ENCODE peak calls at places on chromosome 9, in four cellular contexts. G, R, N and X are unnamed samples.
A peak's percentile ranks its signal among the peaks of the same experiment; 100 is the strongest.

GRCh38 chr9:29514336-29514735 is 1941.1 kb upstream of the C9orf72 start:
- DNase-seq in G (no peak), R (no peak), N (no peak), X (no peak)

GRCh38 chr9:33375841-33376321 is 26.5 kb downstream of the AQP7 start:
- DNase-seq in G (no peak), R (no peak), N (no peak), X (no peak)

GRCh38 chr9:110994771-110995241 is 43.5 kb downstream of the LPAR1 start:
- DNase-seq in N (no peak), R (no peak), G (no peak), X (no peak)

GRCh38 chr9:126025973-126026372 is 278.8 kb downstream of the PBX3 start:
- DNase-seq in G (no peak), N (no peak), R (no peak), X (no peak)

GRCh38 chr9:138038244-138038671 is 160.7 kb downstream of the CACNA1B start:
- DNase-seq in N (no peak), R (no peak), G (no peak), X (no peak)

GRCh38 chr9:80787636-80788035 is 901.7 kb downstream of the TLE1 start:
- DNase-seq in N (no peak), R (no peak), G (peak; percentile 60), X (no peak)

GRCh38 chr9:81693639-81694378 is 4.5 kb upstream of the TLE1 start:
- DNase-seq in R (no peak), G (no peak), N (no peak), X (no peak)

GRCh38 chr9:93036887-93037475 is 21.5 kb upstream of the SUSD3 start:
- DNase-seq in N (no peak), G (no peak), R (no peak), X (no peak)

GRCh38 chr9:138008081-138008841 is 130.7 kb downstream of the CACNA1B start:
- DNase-seq in N (no peak), G (no peak), R (no peak), X (no peak)

GRCh38 chr9:33209394-33209793 is 30.6 kb upstream of the SPINK4 start:
- DNase-seq in N (no peak), G (no peak), R (no peak), X (no peak)

GRCh38 chr9:79764377-79764776 is 192.6 kb downstream of the TLE4 start:
- DNase-seq in R (no peak), N (no peak), G (peak; percentile 75), X (no peak)

GRCh38 chr9:136762221-136762691 is 2.1 kb downstream of the LCN15 start:
- DNase-seq in N (no peak), R (no peak), G (no peak), X (no peak)

GRCh38 chr9:70318002-70318401 is 59.2 kb downstream of the SMC5 start:
- DNase-seq in R (no peak), N (no peak), G (no peak), X (no peak)
- TF ChIP-seq CTCF in R (no peak), N (no peak), G (no peak), X (no peak)

GRCh38 chr9:21764736-21765245 is 37.6 kb upstream of the MTAP start:
- DNase-seq in N (no peak), G (no peak), R (no peak), X (no peak)
- H3K4me2 ChIP-seq in N (no peak overlapping the region), G (no peak overlapping the region), R (no peak overlapping the region), X (no peak overlapping the region)

GRCh38 chr9:3954950-3955670 is 344.8 kb downstream of the GLIS3 start:
- DNase-seq in G (no peak), R (no peak), N (no peak), X (no peak)
- TF ChIP-seq EZH2phosphoT487 in G (no peak), R (no peak), N (no peak), X (no peak)

GRCh38 chr9:90898229-90898628 is 96.6 kb downstream of the SYK start:
- DNase-seq in R (no peak), N (no peak), G (peak; percentile 6), X (no peak)
- TF ChIP-seq CTCF in R (no peak), N (peak; percentile 6), G (peak; percentile 31), X (peak; percentile 61)

GRCh38 chr9:133278161-133279131 is 3.4 kb upstream of the ABO start:
- DNase-seq in R (no peak), N (no peak), G (no peak), X (no peak)
- H3K4me2 ChIP-seq in R (no peak overlapping the region), N (no peak overlapping the region), G (no peak overlapping the region), X (no peak overlapping the region)

GRCh38 chr9:121885345-121885901 is 207.7 kb downstream of the TTLL11 start:
- DNase-seq in N (no peak), R (no peak), G (no peak), X (peak; percentile 64)
- TF ChIP-seq EZH2phosphoT487 in N (no peak), R (no peak), G (no peak), X (no peak)

GRCh38 chr9:127918201-127919107 is 1.6 kb upstream of the ST6GALNAC4 start:
- DNase-seq in N (no peak), R (no peak), G (peak; percentile 15), X (peak; percentile 64)
- TF ChIP-seq CTCF in N (peak; percentile 19), R (no peak), G (peak; percentile 27), X (peak; percentile 72)

GRCh38 chr9:127982912-127983311 is 2.1 kb upstream of the EEIG1 start:
- DNase-seq in N (no peak), G (no peak), R (no peak), X (peak; percentile 47)

GRCh38 chr9:127981559-127982121 is 851 bp upstream of the EEIG1 start:
- DNase-seq in R (no peak), N (no peak), G (no peak), X (peak; percentile 44)

GRCh38 chr9:127985011-127985410 is 4.2 kb upstream of the EEIG1 start:
- DNase-seq in N (no peak), R (no peak), G (no peak), X (peak; percentile 1)

GRCh38 chr9:127980706-127981558 is at the start of gene EEIG1:
- DNase-seq in G (peak; percentile 89), N (peak; percentile 94), R (peak; percentile 61), X (peak; percentile 96)

DNA sequence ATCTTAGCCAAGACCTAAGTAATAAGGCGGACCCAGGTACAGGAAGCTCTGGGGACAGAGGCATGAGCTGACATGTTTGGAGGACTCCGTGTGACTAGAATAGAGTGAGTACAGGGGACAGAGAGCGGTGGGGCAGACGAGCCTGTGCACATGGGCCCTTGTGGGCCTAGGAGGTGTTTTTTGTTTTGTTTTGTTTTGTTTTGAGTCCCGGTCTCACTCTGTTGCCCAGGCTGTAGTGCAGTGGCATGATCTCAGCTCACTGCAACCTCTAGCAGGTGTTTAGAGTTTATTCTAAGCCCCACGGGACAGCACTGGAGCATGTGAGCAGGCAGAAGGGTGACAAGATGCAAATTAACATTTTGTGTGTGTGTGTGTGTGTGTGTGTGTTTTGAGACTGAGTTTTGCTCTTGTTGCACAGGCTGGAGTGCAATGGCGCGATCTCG is 3.1 kb upstream of the EEIG1 start:
- DNase-seq in R (no peak), G (no peak), N (peak; percentile 30), X (peak; percentile 97)
- H3K4me2 ChIP-seq in R (no peak overlapping the region), G (no peak overlapping the region), N (no peak overlapping the region), X (peak overlapping the region; percentile 92)

DNA sequence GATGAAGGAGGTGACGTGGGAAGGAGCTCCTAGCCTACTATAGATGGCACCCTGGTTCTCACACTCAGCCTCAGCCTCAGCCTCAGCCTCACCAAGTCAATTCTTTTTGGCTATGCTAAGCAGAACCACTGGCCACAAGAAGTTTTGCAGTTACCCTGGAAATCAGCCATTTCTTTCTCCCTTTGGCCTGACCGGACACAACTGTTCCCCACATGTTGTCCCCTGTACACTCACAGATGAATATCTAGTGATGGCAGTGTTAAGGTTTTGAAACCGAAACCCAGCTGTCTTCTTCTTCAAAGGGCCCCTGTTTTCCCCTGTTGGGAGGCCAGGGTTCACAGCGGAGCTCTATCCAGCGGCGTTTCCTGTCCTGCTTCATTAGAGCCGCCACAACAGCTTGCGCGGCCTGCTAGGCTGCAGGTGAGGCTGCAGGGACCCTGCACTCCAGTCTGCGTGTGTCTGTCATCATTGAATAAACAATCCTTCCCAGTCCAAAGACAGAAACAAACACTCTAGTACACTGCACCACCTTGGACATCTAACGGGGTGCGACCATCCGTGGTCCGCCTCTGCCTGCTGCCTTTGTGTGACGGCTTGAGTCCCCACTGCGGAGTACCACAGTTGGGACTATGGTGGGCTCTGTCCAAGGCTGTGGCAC is 250.5 kb downstream of the DENND1A start:
- DNase-seq in N (peak; percentile 96), R (no peak), G (no peak), X (peak; percentile 96)
- TF ChIP-seq EZH2phosphoT487 in N (no peak), R (no peak), G (no peak), X (no peak)